ENCODE peak calls at places on chromosomes 4 and X, in six cellular contexts. M is heart right ventricle, P is breast epithelium, L is BE2C, S is ovary, E is cardiac muscle cell. R is an unnamed sample.

GRCh38 chr4:123939621-123940020 is 543.0 kb downstream of the SPRY1 start:
- DNase-seq in M (no peak), P (no peak), L (no peak), S (no peak), E (no peak), R (peak)

GRCh38 chr4:185379326-185380295 is 16.1 kb downstream of the LRP2BP start:
- DNase-seq in M (no peak), P (no peak), L (no peak), S (no peak), E (no peak), R (no peak)

GRCh38 chr4:140556372-140557085 is 12.2 kb downstream of the UCP1 start:
- DNase-seq in M (no peak), P (no peak), L (no peak), S (no peak), E (no peak), R (no peak)

GRCh38 chr4:150248181-150248580 is 169.9 kb downstream of the DCLK2 start:
- DNase-seq in M (no peak), P (no peak), L (no peak), S (no peak), E (no peak), R (no peak)

GRCh38 chr4:118381902-118382301 is 29.1 kb upstream of the PRSS12 start:
- DNase-seq in M (no peak), P (no peak), L (no peak), S (no peak), E (no peak), R (no peak)

GRCh38 chrX:130120321-130120731 is 10.0 kb upstream of the ELF4 start:
- DNase-seq in M (peak), P (no peak), L (peak), S (no peak), E (peak), R (no peak)

GRCh38 chrX:18351774-18352173 is 2.7 kb downstream of the SCML2 start:
- DNase-seq in M (no peak), P (no peak), L (no peak), S (no peak), E (no peak), R (no peak)

GRCh38 chr4:40194602-40195161 is 2.1 kb upstream of the RHOH start:
- DNase-seq in M (no peak), P (no peak), L (no peak), S (no peak), E (no peak), R (no peak)

GRCh38 chr4:140240237-140240636 is 86.3 kb upstream of the MAML3 start:
- DNase-seq in M (no peak), P (no peak), L (peak), S (no peak), E (no peak), R (no peak)

GRCh38 chr4:37715889-37716402 is 29.8 kb upstream of the RELL1 start:
- DNase-seq in M (no peak), P (no peak), L (peak), S (no peak), E (no peak), R (no peak)

GRCh38 chrX:24494544-24495113 is 29.5 kb downstream of the PDK3 start:
- DNase-seq in M (no peak), P (no peak), L (peak), S (no peak), E (no peak), R (peak)

GRCh38 chrX:8724176-8724757 is 7.7 kb downstream of the ANOS1 start:
- DNase-seq in M (no peak), P (no peak), L (peak), S (no peak), E (no peak), R (no peak)

GRCh38 chrX:132491191-132491590 is 2.4 kb upstream of the MBNL3 start:
- DNase-seq in M (no peak), P (no peak), L (no peak), S (no peak), E (no peak), R (no peak)

GRCh38 chr4:183434264-183435045 is 10.0 kb upstream of the CDKN2AIP start:
- DNase-seq in M (no peak), P (no peak), L (no peak), S (no peak), E (no peak), R (no peak)

GRCh38 chr4:183436417-183436816 is 8.0 kb upstream of the CDKN2AIP start:
- DNase-seq in M (no peak), P (no peak), L (no peak), S (no peak), E (peak), R (no peak)

GRCh38 chr4:183435803-183436202 is 8.6 kb upstream of the CDKN2AIP start:
- DNase-seq in M (no peak), P (no peak), L (no peak), S (no peak), E (no peak), R (no peak)

GRCh38 chr4:183438458-183439113 is 5.8 kb upstream of the CDKN2AIP start:
- DNase-seq in M (no peak), P (no peak), L (no peak), S (no peak), E (no peak), R (peak)

DNA sequence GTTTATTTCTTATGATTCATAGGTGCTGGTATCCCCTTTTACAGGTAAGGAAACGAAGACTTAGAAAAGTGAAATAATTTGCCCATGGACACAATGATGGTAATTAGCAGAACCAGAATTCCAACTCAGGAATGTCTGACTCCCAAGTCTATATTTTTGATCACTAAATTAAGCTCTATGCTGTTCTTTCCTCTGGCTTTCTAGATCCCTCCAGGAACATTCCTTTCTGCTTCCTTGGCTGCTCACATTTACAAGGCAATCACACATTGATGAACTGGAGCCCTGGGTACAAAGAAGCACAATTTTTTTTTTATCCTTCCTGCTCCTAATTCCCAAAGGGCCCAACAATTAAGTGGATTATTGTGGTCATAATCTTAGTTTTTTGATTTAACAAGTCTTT is 7.0 kb upstream of the CDKN2AIP start:
- DNase-seq in M (no peak), P (no peak), L (no peak), S (no peak), E (no peak), R (no peak)
- H3K4me3 ChIP-seq in M (no peak), P (no peak), L (no peak), S (no peak), E (no peak), R (no peak)

DNA sequence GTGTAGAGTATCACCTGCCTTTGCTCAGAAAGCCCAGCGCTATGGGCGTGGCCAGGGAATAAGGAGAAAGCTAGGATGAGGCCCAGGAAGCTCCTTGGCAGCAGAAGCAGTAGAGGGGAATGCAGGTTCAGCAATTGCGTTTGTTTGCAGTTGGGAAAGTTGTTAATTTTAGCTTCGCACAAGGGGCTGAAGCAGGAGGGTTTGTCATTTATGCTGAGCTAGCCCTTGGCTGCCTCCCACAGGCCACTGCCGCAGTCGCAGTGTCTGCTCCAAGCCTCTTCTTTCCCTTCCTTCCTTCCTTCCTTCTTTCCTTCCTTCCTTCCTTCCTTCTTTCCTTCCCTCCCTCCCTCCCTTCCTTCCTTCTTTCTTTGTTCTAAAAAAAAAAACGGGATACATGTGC is 21.5 kb downstream of the FRMPD3 start:
- DNase-seq in M (no peak), P (no peak), L (no peak), S (no peak), E (peak), R (no peak)
- TF ChIP-seq CTCF in M (no peak), P (no peak), L (no peak), S (no peak), E (no peak), R (no peak)

GRCh38 chr4:11470709-11471441 is 42.2 kb upstream of the HS3ST1 start:
- DNase-seq in M (no peak), P (no peak), L (no peak), S (no peak), E (no peak), R (no peak)
- H3K4me3 ChIP-seq in M (no peak), P (peak), L (no peak), S (no peak), E (no peak), R (no peak)

GRCh38 chr4:163107754-163108153 is 58.9 kb downstream of the NAF1 start:
- DNase-seq in M (no peak), P (no peak), L (no peak), S (no peak), E (no peak), R (no peak)
- TF ChIP-seq CTCF in M (no peak), P (no peak), L (no peak), S (no peak), E (peak), R (peak)

R was measured in HFF-Myc.